ENCODE peak calls at places on chromosomes 2 and 18, in ten cellular contexts. W, F, P, X, Z, K, D, G, Y and E are unnamed samples.

GRCh38 chr2:31168291-31168690 is 30.1 kb upstream of the GALNT14 start:
- DNase-seq in W (no peak), F (no peak), P (no peak), X (no peak), Z (no peak), K (peak; percentile 19), D (no peak), G (no peak), Y (peak; percentile 42), E (no peak)

GRCh38 chr2:121707920-121708361 is 28.7 kb downstream of the NIFK start:
- DNase-seq in W (no peak), F (no peak), P (no peak), X (no peak), Z (no peak), K (no peak), D (no peak), G (no peak), Y (no peak), E (no peak)

GRCh38 chr18:45806226-45806625 is 19.2 kb upstream of the SIGLEC15 start:
- DNase-seq in W (no peak), F (no peak), P (no peak), X (no peak), Z (no peak), K (no peak), D (no peak), G (no peak), Y (peak; percentile 54), E (no peak)

GRCh38 chr2:70214958-70215357 is 24.1 kb upstream of the C2orf42 start:
- DNase-seq in W (no peak), F (no peak), P (no peak), X (no peak), Z (peak; percentile 50), K (peak; percentile 92), D (no peak), G (peak; percentile 82), Y (peak; percentile 91), E (no peak)

GRCh38 chr18:23970161-23971153 is 44.1 kb upstream of the TTC39C start:
- DNase-seq in W (no peak), F (peak; percentile 57), P (no peak), X (no peak), Z (no peak), K (no peak), D (no peak), G (no peak), Y (no peak), E (no peak)

GRCh38 chr2:238163494-238164198 is 4.9 kb downstream of the ERFE start:
- DNase-seq in W (no peak), F (no peak), P (no peak), X (no peak), Z (no peak), K (no peak), D (no peak), G (no peak), Y (peak; percentile 50), E (no peak)

GRCh38 chr2:217691920-217692666 is 310.7 kb downstream of the TNS1 start:
- DNase-seq in W (no peak), F (no peak), P (no peak), X (no peak), Z (peak; percentile 41), K (peak; percentile 23), D (no peak), G (no peak), Y (peak; percentile 64), E (no peak)

GRCh38 chr2:52335727-52336126 is 1303.8 kb upstream of the NRXN1 start:
- DNase-seq in W (no peak), F (no peak), P (no peak), X (no peak), Z (no peak), K (no peak), D (no peak), G (no peak), Y (no peak), E (no peak)

GRCh38 chr18:2508678-2509077 is 62.6 kb downstream of the METTL4 start:
- DNase-seq in W (no peak), F (no peak), P (no peak), X (no peak), Z (no peak), K (no peak), D (no peak), G (no peak), Y (no peak), E (no peak)

GRCh38 chr2:179695486-179695885 is 165.9 kb downstream of the ZNF385B start:
- DNase-seq in W (no peak), F (no peak), P (no peak), X (no peak), Z (no peak), K (no peak), D (no peak), G (no peak), Y (no peak), E (no peak)

GRCh38 chr18:21270453-21270852 is 28.4 kb downstream of the GREB1L start:
- DNase-seq in W (no peak), F (no peak), P (no peak), X (no peak), Z (no peak), K (peak; percentile 85), D (no peak), G (no peak), Y (peak; percentile 6), E (no peak)

GRCh38 chr2:217953531-217953932 is 49.3 kb downstream of the TNS1 start:
- DNase-seq in W (no peak), F (no peak), P (no peak), X (no peak), Z (no peak), K (no peak), D (no peak), G (no peak), Y (no peak), E (no peak)

GRCh38 chr18:13540783-13541182 is 185.6 kb downstream of the FAM210A start:
- DNase-seq in W (no peak), F (no peak), P (no peak), X (no peak), Z (no peak), K (no peak), D (no peak), G (no peak), Y (no peak), E (no peak)

GRCh38 chr18:34990571-34990970 is 50.6 kb upstream of the MAPRE2 start:
- DNase-seq in W (no peak), F (no peak), P (no peak), X (no peak), Z (no peak), K (peak; percentile 59), D (no peak), G (no peak), Y (peak; percentile 49), E (peak; percentile 88)

GRCh38 chr18:36352384-36352783 is 54.9 kb downstream of the FHOD3 start:
- DNase-seq in W (no peak), F (no peak), P (no peak), X (peak; percentile 41), Z (peak; percentile 53), K (peak; percentile 91), D (no peak), G (peak; percentile 65), Y (peak; percentile 92), E (peak; percentile 51)

GRCh38 chr2:20592106-20593071 is 58.5 kb downstream of the HS1BP3 start:
- DNase-seq in W (no peak), F (no peak), P (no peak), X (no peak), Z (no peak), K (no peak), D (no peak), G (no peak), Y (no peak), E (no peak)

GRCh38 chr2:26316041-26316440 is 29.9 kb upstream of the SELENOI start:
- DNase-seq in W (peak; percentile 41), F (no peak), P (no peak), X (no peak), Z (no peak), K (no peak), D (no peak), G (no peak), Y (peak; percentile 35), E (no peak)

GRCh38 chr2:15763822-15764682 is 172.4 kb downstream of the DDX1 start:
- DNase-seq in W (no peak), F (no peak), P (no peak), X (no peak), Z (no peak), K (no peak), D (no peak), G (no peak), Y (no peak), E (no peak)

GRCh38 chr18:47953471-47953931 is 23.0 kb upstream of the SMAD2 start:
- DNase-seq in W (no peak), F (no peak), P (no peak), X (peak; percentile 18), Z (no peak), K (no peak), D (peak; percentile 89), G (no peak), Y (peak; percentile 62), E (no peak)

GRCh38 chr2:152223997-152224396 is 48.4 kb upstream of the STAM2 start:
- DNase-seq in W (no peak), F (no peak), P (no peak), X (no peak), Z (no peak), K (no peak), D (no peak), G (no peak), Y (no peak), E (no peak)

GRCh38 chr2:236873666-236874065 is 212.0 kb upstream of the COPS8 start:
- DNase-seq in W (no peak), F (no peak), P (no peak), X (no peak), Z (no peak), K (no peak), D (no peak), G (no peak), Y (peak; percentile 30), E (no peak)

GRCh38 chr18:40935423-40935822 is 1019.6 kb upstream of the PIK3C3 start:
- DNase-seq in W (peak; percentile 15), F (no peak), P (no peak), X (no peak), Z (peak; percentile 3), K (peak; percentile 13), D (no peak), G (no peak), Y (peak; percentile 22), E (no peak)

GRCh38 chr2:216464104-216464720 is 34.4 kb upstream of the RPL37A start:
- DNase-seq in W (no peak), F (no peak), P (no peak), X (no peak), Z (no peak), K (no peak), D (no peak), G (no peak), Y (no peak), E (no peak)

GRCh38 chr2:195319112-195319460 is 337.9 kb upstream of the SLC39A10 start:
- DNase-seq in W (peak; percentile 14), F (no peak), P (no peak), X (peak; percentile 6), Z (peak; percentile 57), K (peak; percentile 56), D (no peak), G (peak; percentile 17), Y (peak; percentile 68), E (no peak)

GRCh38 chr2:132559921-132560320 is 110.1 kb downstream of the LYPD1 start:
- DNase-seq in W (no peak), F (no peak), P (no peak), X (no peak), Z (no peak), K (no peak), D (no peak), G (no peak), Y (no peak), E (no peak)

GRCh38 chr2:70203086-70203485 is 12.3 kb upstream of the C2orf42 start:
- DNase-seq in W (no peak), F (no peak), P (no peak), X (no peak), Z (no peak), K (no peak), D (no peak), G (no peak), Y (peak; percentile 9), E (no peak)

GRCh38 chr2:98917031-98917459 is 19.0 kb downstream of the CRACDL start:
- DNase-seq in W (no peak), F (no peak), P (no peak), X (peak; percentile 73), Z (peak; percentile 71), K (peak; percentile 81), D (no peak), G (peak; percentile 47), Y (peak; percentile 91), E (peak; percentile 24)

GRCh38 chr2:217955881-217956493 is 46.8 kb downstream of the TNS1 start:
- DNase-seq in W (no peak), F (no peak), P (no peak), X (no peak), Z (no peak), K (no peak), D (no peak), G (no peak), Y (no peak), E (no peak)